ENCODE peak calls at places on chromosomes 2 and 18, in four cellular contexts. V is H9, H is GM12864, N is astrocyte of the spinal cord. X is an unnamed sample.

GRCh38 chr18:62182220-62182619 is 4.6 kb downstream of the PIGN start:
- DNase-seq in V (no peak), H (no peak), N (no peak), X (no peak)

GRCh38 chr2:62188416-62188815 is 7.5 kb upstream of the B3GNT2 start:
- DNase-seq in V (no peak), H (no peak), N (no peak), X (no peak)

GRCh38 chr2:30670453-30670852 is 136.8 kb downstream of the CAPN13 start:
- DNase-seq in V (peak), H (no peak), N (no peak), X (no peak)

GRCh38 chr2:214246417-214246816 is 164.4 kb upstream of the VWC2L start:
- DNase-seq in V (no peak), H (no peak), N (no peak), X (no peak)

GRCh38 chr2:26640331-26640745 is 828 bp downstream of the CIB4 start:
- DNase-seq in V (peak), H (no peak), N (peak), X (peak)

GRCh38 chr2:144596074-144596871 is 76.4 kb upstream of the ZEB2 start:
- DNase-seq in V (no peak), H (no peak), N (peak), X (no peak)

GRCh38 chr2:33131820-33132219 is 185.1 kb downstream of the LTBP1 start:
- DNase-seq in V (no peak), H (no peak), N (no peak), X (no peak)

GRCh38 chr2:171551836-171552235 is 29.6 kb downstream of the CYBRD1 start:
- DNase-seq in V (no peak), H (no peak), N (no peak), X (no peak)

GRCh38 chr2:180481998-180482397 is 474.9 kb upstream of the CWC22 start:
- DNase-seq in V (no peak), H (no peak), N (no peak), X (no peak)

GRCh38 chr2:235712176-235712575 is 218.3 kb downstream of the AGAP1 start:
- DNase-seq in V (no peak), H (no peak), N (no peak), X (no peak)

GRCh38 chr2:85551698-85552678 is 9.3 kb downstream of the GGCX start:
- DNase-seq in V (peak), H (no peak), N (peak), X (peak)

GRCh38 chr2:149330127-149331022 is at the start of gene LYPD6:
- DNase-seq in V (peak), H (no peak), N (peak), X (peak)

GRCh38 chr2:14988600-14988999 is 356.1 kb downstream of the LRATD1 start:
- DNase-seq in V (no peak), H (no peak), N (no peak), X (no peak)

GRCh38 chr2:150625741-150626140 is 138.3 kb upstream of the RND3 start:
- DNase-seq in V (no peak), H (no peak), N (no peak), X (no peak)

GRCh38 chr2:62114564-62114963 is 81.4 kb upstream of the B3GNT2 start:
- DNase-seq in V (peak), H (no peak), N (no peak), X (no peak)

GRCh38 chr18:69177702-69178101 is 223.0 kb upstream of the DOK6 start:
- DNase-seq in V (no peak), H (no peak), N (no peak), X (no peak)

GRCh38 chr2:72015281-72015680 is 132.4 kb downstream of the CYP26B1 start:
- DNase-seq in V (no peak), H (no peak), N (no peak), X (no peak)

GRCh38 chr2:72012886-72013574 is 134.6 kb downstream of the CYP26B1 start:
- DNase-seq in V (peak), H (no peak), N (no peak), X (no peak)

GRCh38 chr2:72011791-72012190 is 135.9 kb downstream of the CYP26B1 start:
- DNase-seq in V (peak), H (no peak), N (no peak), X (no peak)

GRCh38 chr2:72014871-72015270 is 132.8 kb downstream of the CYP26B1 start:
- DNase-seq in V (no peak), H (no peak), N (no peak), X (no peak)

GRCh38 chr2:72013726-72014125 is 133.9 kb downstream of the CYP26B1 start:
- DNase-seq in V (no peak), H (no peak), N (no peak), X (no peak)
- TF ChIP-seq CTCF in V (no peak), H (no peak), N (no peak), X (no peak)

DNA sequence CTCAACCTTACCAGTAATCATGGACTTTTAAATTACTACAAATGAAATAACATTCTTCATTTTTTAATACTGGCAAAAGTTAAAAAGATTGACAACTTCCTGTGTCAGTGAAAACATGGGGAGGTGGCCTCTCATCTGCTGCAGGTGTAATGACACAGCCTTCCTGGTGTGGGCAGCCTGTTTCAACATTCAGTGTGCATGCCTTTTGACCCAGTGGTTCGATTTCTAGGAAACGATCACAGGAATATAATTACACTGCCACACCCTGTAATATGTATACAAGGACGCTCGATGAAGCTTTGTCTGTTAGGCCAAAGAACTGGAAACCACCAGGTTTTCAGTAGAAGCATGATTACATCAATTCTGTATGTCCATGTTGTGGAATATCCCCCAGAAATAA is 68.7 kb downstream of the MTHFD2 start:
- DNase-seq in V (peak), H (no peak), N (no peak), X (no peak)
- TF ChIP-seq CTCF in V (peak), H (peak), N (no peak), X (peak)

GRCh38 chr2:186903183-186903582 is 54.2 kb upstream of the ZSWIM2 start:
- DNase-seq in V (no peak), H (no peak), N (peak), X (no peak)
- TF ChIP-seq CTCF in V (peak), H (peak), N (peak), X (peak)

GRCh38 chr2:231489990-231490389 is 25.7 kb upstream of the NCL start:
- DNase-seq in V (no peak), H (no peak), N (no peak), X (no peak)
- TF ChIP-seq CTCF in V (peak), H (peak), N (peak), X (no peak)

X was measured in nephron progenitor cell.